ENCODE peak calls at places on chromosomes 4 and X, in ten cellular contexts. M, Y, C, N, Z, B, K, T, Q and A are unnamed samples.

GRCh38 chrX:24498181-24498580 is 33.1 kb downstream of the PDK3 start:
- DNase-seq in M (no peak), T (peak; percentile 21), Z (no peak), K (no peak), C (no peak), B (no peak), N (peak; percentile 59), Q (no peak), Y (no peak), A (no peak)

GRCh38 chr4:55079451-55080173 is 45.8 kb downstream of the KDR start:
- DNase-seq in N (no peak), M (no peak), B (no peak), C (no peak), T (no peak), Z (no peak), Q (no peak), Y (no peak), K (no peak), A (no peak)

GRCh38 chrX:21658746-21659145 is 616 bp upstream of the KLHL34 start:
- DNase-seq in B (no peak), K (no peak), M (no peak), N (no peak), T (no peak), C (no peak), Q (peak; percentile 6), Z (no peak), Y (peak; percentile 37), A (no peak)

GRCh38 chrX:150958177-150958576 is 25.0 kb upstream of the HMGB3 start:
- DNase-seq in M (no peak), B (no peak), Q (no peak), C (no peak), K (no peak), Z (no peak), Y (no peak), T (no peak), N (no peak), A (no peak)

GRCh38 chr4:92234393-92235176 is 69.2 kb upstream of the GRID2 start:
- DNase-seq in Y (no peak), N (no peak), B (no peak), Q (no peak), T (no peak), Z (peak; percentile 91), M (peak; percentile 90), K (no peak), C (no peak), A (no peak)

GRCh38 chrX:102768984-102769761 is 48.6 kb downstream of the GPRASP3 start:
- DNase-seq in K (peak; percentile 30), N (peak; percentile 86), B (peak; percentile 68), C (peak; percentile 73), T (peak; percentile 69), Y (no peak), M (peak; percentile 88), Q (peak; percentile 87), Z (peak; percentile 85), A (peak; percentile 29)

GRCh38 chrX:2360731-2361130 is 140.0 kb downstream of the DHRSX start:
- DNase-seq in K (no peak), N (no peak), B (no peak), Q (no peak), T (no peak), Z (peak; percentile 63), M (no peak), C (no peak), Y (no peak), A (no peak)

GRCh38 chr4:36734296-36734695 is 452.9 kb downstream of the DTHD1 start:
- DNase-seq in K (no peak), C (no peak), B (no peak), N (no peak), Z (no peak), Q (no peak), M (no peak), Y (no peak), T (no peak), A (no peak)

GRCh38 chrX:11867610-11868345 is 109.7 kb downstream of the MSL3 start:
- DNase-seq in K (no peak), C (peak; percentile 3), B (no peak), M (no peak), Z (no peak), N (no peak), Q (no peak), Y (no peak), T (no peak), A (no peak)

GRCh38 chrX:38271154-38271716 is 50.6 kb upstream of the SRPX start:
- DNase-seq in K (no peak), C (peak; percentile 33), N (no peak), T (no peak), M (no peak), Q (no peak), B (peak; percentile 13), Z (no peak), Y (no peak), A (no peak)

GRCh38 chr4:150258569-150258968 is 180.3 kb downstream of the DCLK2 start:
- DNase-seq in K (no peak), Z (no peak), N (no peak), C (no peak), Y (no peak), Q (no peak), B (no peak), M (no peak), T (no peak), A (no peak)

GRCh38 chrX:22095306-22095705 is 63.2 kb downstream of the PHEX start:
- DNase-seq in Z (no peak), M (peak; percentile 67), K (no peak), T (no peak), Q (no peak), C (no peak), B (no peak), Y (no peak), N (peak; percentile 21), A (no peak)

GRCh38 chr4:170674176-170674575 is 584.4 kb upstream of the AADAT start:
- DNase-seq in Y (no peak), Q (no peak), C (no peak), T (no peak), M (no peak), K (no peak), N (no peak), Z (no peak), B (no peak), A (no peak)

GRCh38 chr4:67721770-67722597 is 21.0 kb upstream of the UBA6 start:
- DNase-seq in C (no peak), Q (no peak), Z (peak; percentile 73), N (no peak), T (no peak), B (no peak), Y (no peak), M (peak; percentile 34), K (no peak), A (no peak)

GRCh38 chrX:23902419-23902818 is 5.3 kb downstream of the APOO start:
- DNase-seq in M (peak; percentile 75), Y (no peak), K (no peak), B (no peak), C (peak; percentile 27), Q (no peak), Z (peak; percentile 62), N (no peak), T (no peak), A (no peak)

GRCh38 chrX:17459008-17459407 is 84.0 kb downstream of the NHS start:
- DNase-seq in Q (no peak), Z (peak; percentile 33), B (no peak), T (no peak), C (no peak), N (peak; percentile 21), K (no peak), Y (no peak), M (peak; percentile 32), A (no peak)

GRCh38 chr4:3041192-3042142 is 32.9 kb downstream of the HTT-AS start:
- DNase-seq in Y (peak; percentile 92), T (peak; percentile 53), B (peak; percentile 44), Z (peak; percentile 72), M (peak; percentile 69), K (no peak), N (peak; percentile 62), Q (no peak), C (peak; percentile 60), A (no peak)

GRCh38 chrX:25131055-25131454 is 115.3 kb upstream of the ARX start:
- DNase-seq in K (no peak), M (no peak), Z (no peak), B (no peak), Y (no peak), Q (no peak), N (no peak), T (no peak), C (no peak), A (no peak)

GRCh38 chr4:3329887-3330286 is 37.1 kb downstream of the RGS12 start:
- DNase-seq in T (no peak), M (no peak), C (no peak), B (no peak), K (no peak), Q (no peak), Y (no peak), N (no peak), Z (no peak), A (no peak)

GRCh38 chr4:47032405-47033106 is 1.2 kb downstream of the GABRB1 start:
- DNase-seq in C (peak; percentile 79), Z (peak; percentile 62), T (peak; percentile 37), B (peak; percentile 60), N (peak; percentile 70), K (peak; percentile 32), Q (peak; percentile 25), M (peak; percentile 28), Y (peak; percentile 87), A (no peak)

GRCh38 chr4:164188236-164188635 is 565.7 kb upstream of the SMIM31 start:
- DNase-seq in T (no peak), Q (no peak), M (no peak), Y (peak; percentile 60), Z (no peak), C (no peak), B (no peak), N (no peak), K (no peak), A (no peak)